ENCODE peak calls at places on chromosomes 13 and 19, in nine cellular contexts. Q is breast epithelium, S is ascending aorta, E is left ventricle myocardium inferior, O is GM23338, I is endodermal cell, F is dorsolateral prefrontal cortex, B is uterus, N is heart right ventricle. P is an unnamed sample.

GRCh38 chr13:88074794-88075509 is 403.8 kb downstream of the SLITRK5 start:
- DNase-seq in Q (no peak), S (no peak), E (no peak), O (no peak), I (no peak), F (no peak), B (peak; percentile 21), N (no peak), P (peak; percentile 67)

GRCh38 chr13:53343345-53343744 is 314.7 kb downstream of the OLFM4 start:
- DNase-seq in Q (no peak), S (no peak), E (no peak), O (peak; percentile 74), I (peak; percentile 91), F (no peak), B (no peak), N (no peak), P (no peak)

GRCh38 chr19:58052256-58052655 is 6.8 kb upstream of the ZNF135 start:
- DNase-seq in Q (no peak), S (no peak), E (no peak), O (no peak), I (no peak), F (no peak), B (no peak), N (no peak), P (no peak)

GRCh38 chr13:99151516-99151915 is 49.1 kb upstream of the UBAC2 start:
- DNase-seq in Q (no peak), S (no peak), E (no peak), O (no peak), I (no peak), F (no peak), B (no peak), N (no peak), P (no peak)

GRCh38 chr13:110107568-110108347 is 199.2 kb downstream of the COL4A1 start:
- DNase-seq in Q (no peak), S (no peak), E (no peak), O (peak; percentile 74), I (peak; percentile 85), F (no peak), B (no peak), N (no peak), P (no peak)

GRCh38 chr13:64793131-64793530 is 2437.0 kb downstream of the PCDH9 start:
- DNase-seq in Q (no peak), S (no peak), E (no peak), O (no peak), I (no peak), F (no peak), B (no peak), N (no peak), P (no peak)

GRCh38 chr19:18460313-18460712 is 22.4 kb upstream of the ISYNA1 start:
- DNase-seq in Q (no peak), S (no peak), E (peak; percentile 66), O (no peak), I (no peak), F (no peak), B (peak; percentile 81), N (peak; percentile 46), P (no peak)

GRCh38 chr19:4971424-4971793 is 2.5 kb downstream of the KDM4B start:
- DNase-seq in Q (peak; percentile 52), S (no peak), E (no peak), O (peak; percentile 82), I (peak; percentile 89), F (no peak), B (no peak), N (no peak), P (peak; percentile 43)

GRCh38 chr19:6734096-6734696 is 3.2 kb downstream of the GPR108 start:
- DNase-seq in Q (no peak), S (no peak), E (no peak), O (no peak), I (no peak), F (no peak), B (no peak), N (no peak), P (no peak)
- TF ChIP-seq CTCF in Q (no peak), S (no peak), E (no peak), O (no peak), I (no peak), F (no peak), B (no peak), N (no peak), P (no peak)

DNA sequence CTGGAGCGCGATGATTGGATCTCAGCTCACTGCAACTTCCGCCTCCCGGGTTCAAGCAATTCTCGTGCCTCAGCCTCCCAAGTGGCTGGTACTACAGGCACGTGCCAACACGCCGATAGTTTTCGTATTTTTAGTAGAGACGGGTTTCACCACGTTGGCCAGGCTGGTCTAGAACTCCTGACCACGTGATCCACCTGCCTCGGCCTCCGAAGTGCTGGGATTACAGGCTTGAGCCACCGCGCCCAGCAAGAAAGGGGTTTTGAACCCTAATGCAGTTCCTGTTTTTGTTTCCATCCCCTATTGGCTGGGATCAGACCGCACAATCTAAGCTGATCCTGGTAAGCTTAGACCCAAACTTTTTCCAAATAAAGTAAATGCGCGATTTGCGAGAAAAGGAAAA is 898 bp downstream of the ZNF626 start:
- DNase-seq in Q (no peak), S (no peak), E (no peak), O (peak; percentile 33), I (peak; percentile 63), F (no peak), B (no peak), N (no peak), P (no peak)
- H3K4me3 ChIP-seq in Q (peak overlapping the region; percentile 64), S (peak overlapping the region; percentile 65), E (peak overlapping the region; percentile 79), O (peak overlapping the region; percentile 76), I (peak overlapping the region; percentile 97), F (peak overlapping the region; percentile 80), B (peak overlapping the region; percentile 81), N (peak overlapping the region; percentile 71), P (no peak overlapping the region)

GRCh38 chr19:29265436-29265835 is 52.5 kb upstream of the UQCRFS1 start:
- DNase-seq in Q (no peak), S (no peak), E (no peak), O (no peak), I (no peak), F (no peak), B (no peak), N (no peak), P (no peak)
- H3K27me3 ChIP-seq in Q (peaks cover 26% of the 10 kb centered on the region), S (no peaks in the 10 kb centered on the region), E (peaks cover 67% of the 10 kb centered on the region), O (no peaks in the 10 kb centered on the region), I (no peaks in the 10 kb centered on the region), F (peaks cover 4% of the 10 kb centered on the region), B (no peaks in the 10 kb centered on the region), N (peaks cover 31% of the 10 kb centered on the region), P (no peaks in the 10 kb centered on the region)

GRCh38 chr19:8017808-8018207 is 12.4 kb upstream of the ELAVL1 start:
- DNase-seq in Q (no peak), S (no peak), E (no peak), O (peak; percentile 47), I (peak; percentile 60), F (no peak), B (no peak), N (no peak), P (no peak)
- TF ChIP-seq CTCF in Q (no peak), S (no peak), E (no peak), O (peak; percentile 49), I (peak; percentile 64), F (no peak), B (no peak), N (no peak), P (peak; percentile 61)

DNA sequence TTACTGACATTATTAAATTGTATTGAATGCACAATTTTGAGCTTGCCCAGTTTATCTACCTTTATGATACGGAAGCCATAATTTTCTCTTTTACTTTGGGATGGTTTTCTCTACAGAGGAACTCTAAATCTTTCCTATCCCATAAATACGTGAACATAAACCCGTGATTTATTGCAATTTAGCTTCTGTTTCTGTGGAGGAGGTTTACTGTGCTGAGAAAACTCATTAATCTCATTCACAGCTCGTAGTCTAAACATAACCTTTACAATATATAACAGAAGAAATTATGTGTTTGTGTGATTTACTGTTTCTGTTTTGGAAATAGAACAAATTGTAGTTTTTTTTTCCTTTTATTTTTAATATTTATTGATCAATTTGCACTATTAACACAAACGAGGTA is 207.1 kb upstream of the PCDH9 start:
- DNase-seq in Q (no peak), S (no peak), E (no peak), O (no peak), I (no peak), F (no peak), B (no peak), N (no peak), P (no peak)
- H3K4me3 ChIP-seq in Q (no peak overlapping the region), S (no peak overlapping the region), E (no peak overlapping the region), O (no peak overlapping the region), I (no peak overlapping the region), F (no peak overlapping the region), B (no peak overlapping the region), N (no peak overlapping the region), P (no peak overlapping the region)

DNA sequence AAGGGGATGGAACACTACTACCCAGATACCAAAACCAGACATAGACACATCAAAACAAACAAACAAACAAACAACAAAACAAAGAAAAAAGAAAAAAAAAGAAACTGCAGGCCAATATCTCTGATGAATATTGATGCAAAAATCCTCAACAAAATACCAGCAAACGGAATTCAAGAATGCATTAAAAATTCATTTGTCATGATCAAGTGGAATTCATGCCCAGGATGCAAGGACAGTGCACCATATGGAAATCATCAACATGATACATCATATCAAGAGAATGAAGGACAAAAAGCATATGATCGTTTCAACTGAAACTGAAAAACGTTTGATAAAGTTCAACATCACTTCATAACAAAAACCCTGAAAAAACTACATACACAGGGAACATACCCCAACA is 48.9 kb upstream of the CEACAM21 start:
- DNase-seq in Q (no peak), S (no peak), E (no peak), O (no peak), I (no peak), F (no peak), B (no peak), N (no peak), P (no peak)
- H3K27me3 ChIP-seq in Q (peaks cover 31% of the 10 kb centered on the region), S (no peaks in the 10 kb centered on the region), E (peaks cover 46% of the 10 kb centered on the region), O (peaks cover 36% of the 10 kb centered on the region), I (peaks cover 46% of the 10 kb centered on the region), F (peaks cover 74% of the 10 kb centered on the region), B (no peaks in the 10 kb centered on the region), N (peaks cover 23% of the 10 kb centered on the region), P (peaks cover 4% of the 10 kb centered on the region)

GRCh38 chr13:111359237-111359915 is 38.9 kb downstream of the TEX29 start:
- DNase-seq in Q (no peak), S (no peak), E (no peak), O (peak; percentile 85), I (peak; percentile 87), F (no peak), B (no peak), N (no peak), P (no peak)
- TF ChIP-seq CTCF in Q (no peak), S (no peak), E (no peak), O (peak; percentile 27), I (peak; percentile 52), F (no peak), B (no peak), N (no peak), P (no peak)